ENCODE peak calls at places on chromosomes 1 and 21, in ten cellular contexts. One of them, this sample, is unnamed.
A peak's percentile ranks its signal among the peaks of the same experiment; 100 is the strongest.

GRCh38 chr21:44783023-44783696 is 18.5 kb downstream of the UBE2G2 start:
- DNase-seq in left ventricle myocardium inferior: no peak
- DNase-seq in cardiac muscle cell: no peak
- DNase-seq in SK-N-SH: no peak
- DNase-seq in tibial artery: no peak
- DNase-seq in brain microvascular endothelial cell: no peak
- DNase-seq in upper lobe of right lung: no peak
- DNase-seq in BJ: no peak
- DNase-seq in fibroblast of the aortic adventitia: no peak
- DNase-seq in left lung: no peak
- DNase-seq in this sample: no peak

GRCh38 chr1:63969461-63969893 is 195.7 kb downstream of the ROR1 start:
- DNase-seq in cardiac muscle cell: no peak
- DNase-seq in left lung: no peak
- DNase-seq in left ventricle myocardium inferior: no peak
- DNase-seq in tibial artery: no peak
- DNase-seq in BJ: no peak
- DNase-seq in SK-N-SH: no peak
- DNase-seq in brain microvascular endothelial cell: no peak
- DNase-seq in upper lobe of right lung: no peak
- DNase-seq in fibroblast of the aortic adventitia: no peak
- DNase-seq in this sample: no peak

GRCh38 chr1:161158316-161159016 is 834 bp upstream of the USP21 start:
- DNase-seq in SK-N-SH: no peak
- DNase-seq in left ventricle myocardium inferior: no peak
- DNase-seq in tibial artery: peak; percentile 27
- DNase-seq in brain microvascular endothelial cell: no peak
- DNase-seq in left lung: no peak
- DNase-seq in fibroblast of the aortic adventitia: no peak
- DNase-seq in cardiac muscle cell: no peak
- DNase-seq in BJ: no peak
- DNase-seq in upper lobe of right lung: no peak
- DNase-seq in this sample: no peak

GRCh38 chr1:38817958-38818705 is 41.4 kb downstream of the RRAGC start:
- DNase-seq in brain microvascular endothelial cell: no peak
- DNase-seq in fibroblast of the aortic adventitia: no peak
- DNase-seq in left lung: peak; percentile 92
- DNase-seq in BJ: no peak
- DNase-seq in cardiac muscle cell: peak; percentile 78
- DNase-seq in upper lobe of right lung: no peak
- DNase-seq in left ventricle myocardium inferior: no peak
- DNase-seq in tibial artery: no peak
- DNase-seq in SK-N-SH: peak; percentile 94
- DNase-seq in this sample: peak; percentile 24

GRCh38 chr1:26353976-26354820 is at the start of gene CRYBG2:
- DNase-seq in tibial artery: no peak
- DNase-seq in upper lobe of right lung: peak; percentile 79
- DNase-seq in brain microvascular endothelial cell: no peak
- DNase-seq in left lung: peak; percentile 82
- DNase-seq in SK-N-SH: no peak
- DNase-seq in cardiac muscle cell: no peak
- DNase-seq in left ventricle myocardium inferior: no peak
- DNase-seq in fibroblast of the aortic adventitia: no peak
- DNase-seq in BJ: no peak
- DNase-seq in this sample: no peak

GRCh38 chr1:74771913-74772515 is 39.1 kb downstream of the TYW3 start:
- DNase-seq in SK-N-SH: peak; percentile 7
- DNase-seq in fibroblast of the aortic adventitia: peak; percentile 65
- DNase-seq in upper lobe of right lung: no peak
- DNase-seq in cardiac muscle cell: peak; percentile 70
- DNase-seq in left ventricle myocardium inferior: no peak
- DNase-seq in brain microvascular endothelial cell: peak; percentile 53
- DNase-seq in BJ: peak; percentile 5
- DNase-seq in left lung: no peak
- DNase-seq in tibial artery: no peak
- DNase-seq in this sample: no peak

GRCh38 chr1:205373022-205373421 is 16.3 kb upstream of the KLHDC8A start:
- DNase-seq in brain microvascular endothelial cell: no peak
- DNase-seq in BJ: no peak
- DNase-seq in fibroblast of the aortic adventitia: peak; percentile 22
- DNase-seq in cardiac muscle cell: no peak
- DNase-seq in upper lobe of right lung: no peak
- DNase-seq in SK-N-SH: no peak
- DNase-seq in left lung: no peak
- DNase-seq in tibial artery: no peak
- DNase-seq in left ventricle myocardium inferior: no peak
- DNase-seq in this sample: no peak

GRCh38 chr1:208240698-208241355 is 3.4 kb downstream of the PLXNA2 start:
- DNase-seq in cardiac muscle cell: no peak
- DNase-seq in left ventricle myocardium inferior: no peak
- DNase-seq in fibroblast of the aortic adventitia: no peak
- DNase-seq in brain microvascular endothelial cell: no peak
- DNase-seq in SK-N-SH: no peak
- DNase-seq in left lung: no peak
- DNase-seq in BJ: no peak
- DNase-seq in upper lobe of right lung: no peak
- DNase-seq in tibial artery: no peak
- DNase-seq in this sample: no peak

GRCh38 chr1:4027492-4028138 is 127.5 kb upstream of the C1orf174 start:
- DNase-seq in BJ: no peak
- DNase-seq in upper lobe of right lung: no peak
- DNase-seq in left lung: peak; percentile 25
- DNase-seq in brain microvascular endothelial cell: no peak
- DNase-seq in tibial artery: no peak
- DNase-seq in fibroblast of the aortic adventitia: no peak
- DNase-seq in cardiac muscle cell: no peak
- DNase-seq in SK-N-SH: no peak
- DNase-seq in left ventricle myocardium inferior: no peak
- DNase-seq in this sample: no peak

GRCh38 chr1:57551476-57551875 is 127.6 kb upstream of the DAB1 start:
- DNase-seq in cardiac muscle cell: no peak
- DNase-seq in tibial artery: no peak
- DNase-seq in fibroblast of the aortic adventitia: no peak
- DNase-seq in upper lobe of right lung: no peak
- DNase-seq in brain microvascular endothelial cell: no peak
- DNase-seq in left lung: no peak
- DNase-seq in BJ: no peak
- DNase-seq in left ventricle myocardium inferior: no peak
- DNase-seq in SK-N-SH: no peak
- DNase-seq in this sample: no peak

GRCh38 chr1:175080030-175080429 is 12.4 kb downstream of the TNN start:
- DNase-seq in cardiac muscle cell: no peak
- DNase-seq in BJ: no peak
- DNase-seq in SK-N-SH: no peak
- DNase-seq in brain microvascular endothelial cell: no peak
- DNase-seq in fibroblast of the aortic adventitia: no peak
- DNase-seq in left ventricle myocardium inferior: no peak
- DNase-seq in upper lobe of right lung: no peak
- DNase-seq in left lung: no peak
- DNase-seq in tibial artery: no peak
- DNase-seq in this sample: no peak

GRCh38 chr1:233244183-233244582 is 51.3 kb downstream of the PCNX2 start:
- DNase-seq in left lung: no peak
- DNase-seq in upper lobe of right lung: no peak
- DNase-seq in cardiac muscle cell: no peak
- DNase-seq in brain microvascular endothelial cell: no peak
- DNase-seq in fibroblast of the aortic adventitia: peak; percentile 45
- DNase-seq in left ventricle myocardium inferior: no peak
- DNase-seq in BJ: peak; percentile 49
- DNase-seq in tibial artery: no peak
- DNase-seq in SK-N-SH: no peak
- DNase-seq in this sample: peak; percentile 19

GRCh38 chr1:166839600-166840308 is 479 bp downstream of the POGK start:
- DNase-seq in SK-N-SH: peak; percentile 81
- DNase-seq in BJ: no peak
- DNase-seq in tibial artery: peak; percentile 74
- DNase-seq in left lung: peak; percentile 92
- DNase-seq in left ventricle myocardium inferior: peak; percentile 61
- DNase-seq in fibroblast of the aortic adventitia: peak; percentile 11
- DNase-seq in upper lobe of right lung: peak; percentile 88
- DNase-seq in brain microvascular endothelial cell: no peak
- DNase-seq in cardiac muscle cell: peak; percentile 75
- DNase-seq in this sample: peak; percentile 72

GRCh38 chr1:5551274-5551966 is 440.8 kb downstream of the NPHP4 start:
- DNase-seq in left ventricle myocardium inferior: no peak
- DNase-seq in brain microvascular endothelial cell: no peak
- DNase-seq in BJ: no peak
- DNase-seq in fibroblast of the aortic adventitia: no peak
- DNase-seq in left lung: no peak
- DNase-seq in upper lobe of right lung: no peak
- DNase-seq in cardiac muscle cell: no peak
- DNase-seq in tibial artery: no peak
- DNase-seq in SK-N-SH: no peak
- DNase-seq in this sample: no peak

GRCh38 chr1:233216009-233216408 is 79.5 kb downstream of the PCNX2 start:
- DNase-seq in brain microvascular endothelial cell: no peak
- DNase-seq in cardiac muscle cell: no peak
- DNase-seq in fibroblast of the aortic adventitia: no peak
- DNase-seq in left ventricle myocardium inferior: no peak
- DNase-seq in tibial artery: no peak
- DNase-seq in BJ: no peak
- DNase-seq in upper lobe of right lung: no peak
- DNase-seq in SK-N-SH: no peak
- DNase-seq in left lung: no peak
- DNase-seq in this sample: no peak

GRCh38 chr1:15747378-15747777 is 5.1 kb downstream of the TMEM82 start:
- DNase-seq in SK-N-SH: no peak
- DNase-seq in left ventricle myocardium inferior: no peak
- DNase-seq in BJ: no peak
- DNase-seq in left lung: no peak
- DNase-seq in upper lobe of right lung: no peak
- DNase-seq in cardiac muscle cell: peak; percentile 75
- DNase-seq in brain microvascular endothelial cell: no peak
- DNase-seq in fibroblast of the aortic adventitia: no peak
- DNase-seq in tibial artery: no peak
- DNase-seq in this sample: no peak

GRCh38 chr1:22527555-22528296 is 35.6 kb upstream of the EPHA8 start:
- DNase-seq in SK-N-SH: peak; percentile 71
- DNase-seq in tibial artery: peak; percentile 33
- DNase-seq in cardiac muscle cell: peak; percentile 44
- DNase-seq in brain microvascular endothelial cell: no peak
- DNase-seq in upper lobe of right lung: no peak
- DNase-seq in BJ: no peak
- DNase-seq in fibroblast of the aortic adventitia: peak; percentile 10
- DNase-seq in left lung: no peak
- DNase-seq in left ventricle myocardium inferior: no peak
- DNase-seq in this sample: no peak

GRCh38 chr1:12040457-12041051 is 21.3 kb downstream of the MIIP start:
- DNase-seq in BJ: peak; percentile 18
- DNase-seq in SK-N-SH: no peak
- DNase-seq in tibial artery: no peak
- DNase-seq in left ventricle myocardium inferior: no peak
- DNase-seq in fibroblast of the aortic adventitia: peak; percentile 95
- DNase-seq in brain microvascular endothelial cell: peak; percentile 36
- DNase-seq in cardiac muscle cell: no peak
- DNase-seq in upper lobe of right lung: no peak
- DNase-seq in left lung: peak; percentile 42
- DNase-seq in this sample: peak; percentile 73
- H3K4me3 ChIP-seq in BJ: no peak overlapping the region
- H3K4me3 ChIP-seq in SK-N-SH: no peak overlapping the region
- H3K4me3 ChIP-seq in tibial artery: no peak overlapping the region
- H3K4me3 ChIP-seq in left ventricle myocardium inferior: no peak overlapping the region
- H3K4me3 ChIP-seq in fibroblast of the aortic adventitia: no peak overlapping the region
- H3K4me3 ChIP-seq in brain microvascular endothelial cell: no peak overlapping the region
- H3K4me3 ChIP-seq in cardiac muscle cell: no peak overlapping the region
- H3K4me3 ChIP-seq in upper lobe of right lung: no peak overlapping the region
- H3K4me3 ChIP-seq in left lung: no peak overlapping the region
- H3K4me3 ChIP-seq in this sample: no peak overlapping the region

GRCh38 chr1:47231314-47232186 is 475 bp downstream of the TAL1 start:
- DNase-seq in upper lobe of right lung: no peak
- DNase-seq in SK-N-SH: peak; percentile 72
- DNase-seq in cardiac muscle cell: peak; percentile 44
- DNase-seq in left lung: no peak
- DNase-seq in brain microvascular endothelial cell: peak; percentile 14
- DNase-seq in fibroblast of the aortic adventitia: peak; percentile 59
- DNase-seq in BJ: no peak
- DNase-seq in left ventricle myocardium inferior: no peak
- DNase-seq in tibial artery: no peak
- DNase-seq in this sample: peak; percentile 18

GRCh38 chr1:47230692-47231313 is 1.2 kb downstream of the TAL1 start:
- DNase-seq in tibial artery: no peak
- DNase-seq in SK-N-SH: peak; percentile 65
- DNase-seq in left ventricle myocardium inferior: no peak
- DNase-seq in fibroblast of the aortic adventitia: no peak
- DNase-seq in brain microvascular endothelial cell: no peak
- DNase-seq in left lung: peak; percentile 77
- DNase-seq in cardiac muscle cell: peak; percentile 53
- DNase-seq in BJ: no peak
- DNase-seq in upper lobe of right lung: no peak
- DNase-seq in this sample: no peak

GRCh38 chr1:47229031-47229831 is 2.8 kb downstream of the TAL1 start:
- DNase-seq in left ventricle myocardium inferior: no peak
- DNase-seq in left lung: no peak
- DNase-seq in BJ: no peak
- DNase-seq in fibroblast of the aortic adventitia: no peak
- DNase-seq in cardiac muscle cell: no peak
- DNase-seq in tibial artery: peak; percentile 64
- DNase-seq in brain microvascular endothelial cell: no peak
- DNase-seq in upper lobe of right lung: no peak
- DNase-seq in SK-N-SH: no peak
- DNase-seq in this sample: no peak

GRCh38 chr1:47228644-47229030 is 3.4 kb downstream of the TAL1 start:
- DNase-seq in cardiac muscle cell: no peak
- DNase-seq in fibroblast of the aortic adventitia: no peak
- DNase-seq in SK-N-SH: no peak
- DNase-seq in upper lobe of right lung: no peak
- DNase-seq in left ventricle myocardium inferior: peak; percentile 36
- DNase-seq in tibial artery: no peak
- DNase-seq in left lung: no peak
- DNase-seq in brain microvascular endothelial cell: no peak
- DNase-seq in BJ: no peak
- DNase-seq in this sample: no peak

GRCh38 chr1:47229884-47230691 is 1.9 kb downstream of the TAL1 start:
- DNase-seq in fibroblast of the aortic adventitia: peak; percentile 17
- DNase-seq in left lung: no peak
- DNase-seq in left ventricle myocardium inferior: no peak
- DNase-seq in cardiac muscle cell: no peak
- DNase-seq in tibial artery: no peak
- DNase-seq in BJ: no peak
- DNase-seq in brain microvascular endothelial cell: no peak
- DNase-seq in SK-N-SH: no peak
- DNase-seq in upper lobe of right lung: no peak
- DNase-seq in this sample: no peak
- H3K4me3 ChIP-seq in fibroblast of the aortic adventitia: no peak overlapping the region
- H3K4me3 ChIP-seq in left lung: peak overlapping the region; percentile 18
- H3K4me3 ChIP-seq in left ventricle myocardium inferior: peak overlapping the region; percentile 68
- H3K4me3 ChIP-seq in cardiac muscle cell: no peak overlapping the region
- H3K4me3 ChIP-seq in tibial artery: peak overlapping the region; percentile 28
- H3K4me3 ChIP-seq in BJ: no peak overlapping the region
- H3K4me3 ChIP-seq in brain microvascular endothelial cell: no peak overlapping the region
- H3K4me3 ChIP-seq in SK-N-SH: no peak overlapping the region
- H3K4me3 ChIP-seq in upper lobe of right lung: peak overlapping the region; percentile 41
- H3K4me3 ChIP-seq in this sample: no peak overlapping the region

GRCh38 chr1:52554267-52554640 is 1.4 kb upstream of the TUT4 start:
- DNase-seq in cardiac muscle cell: peak; percentile 7
- DNase-seq in fibroblast of the aortic adventitia: no peak
- DNase-seq in brain microvascular endothelial cell: no peak
- DNase-seq in upper lobe of right lung: no peak
- DNase-seq in left lung: no peak
- DNase-seq in BJ: no peak
- DNase-seq in tibial artery: no peak
- DNase-seq in SK-N-SH: no peak
- DNase-seq in left ventricle myocardium inferior: no peak
- DNase-seq in this sample: no peak
- H3K4me3 ChIP-seq in cardiac muscle cell: peak overlapping the region; percentile 87
- H3K4me3 ChIP-seq in fibroblast of the aortic adventitia: peak overlapping the region; percentile 85
- H3K4me3 ChIP-seq in brain microvascular endothelial cell: peak overlapping the region; percentile 80
- H3K4me3 ChIP-seq in upper lobe of right lung: peak overlapping the region; percentile 87
- H3K4me3 ChIP-seq in left lung: peak overlapping the region; percentile 96
- H3K4me3 ChIP-seq in BJ: peak overlapping the region; percentile 96
- H3K4me3 ChIP-seq in tibial artery: no peak overlapping the region
- H3K4me3 ChIP-seq in SK-N-SH: peak overlapping the region; percentile 95
- H3K4me3 ChIP-seq in left ventricle myocardium inferior: peak overlapping the region; percentile 98
- H3K4me3 ChIP-seq in this sample: peak overlapping the region; percentile 94

GRCh38 chr1:19645544-19646252 is 1.6 kb downstream of the NBL1 start:
- DNase-seq in BJ: no peak
- DNase-seq in cardiac muscle cell: no peak
- DNase-seq in left ventricle myocardium inferior: no peak
- DNase-seq in brain microvascular endothelial cell: no peak
- DNase-seq in left lung: no peak
- DNase-seq in upper lobe of right lung: peak; percentile 62
- DNase-seq in tibial artery: no peak
- DNase-seq in fibroblast of the aortic adventitia: peak; percentile 27
- DNase-seq in SK-N-SH: peak; percentile 83
- DNase-seq in this sample: peak; percentile 27
- H3K4me3 ChIP-seq in BJ: peak overlapping the region; percentile 63
- H3K4me3 ChIP-seq in cardiac muscle cell: no peak overlapping the region
- H3K4me3 ChIP-seq in left ventricle myocardium inferior: peak overlapping the region; percentile 87
- H3K4me3 ChIP-seq in brain microvascular endothelial cell: peak overlapping the region; percentile 87
- H3K4me3 ChIP-seq in left lung: peak overlapping the region; percentile 55
- H3K4me3 ChIP-seq in upper lobe of right lung: peak overlapping the region; percentile 66
- H3K4me3 ChIP-seq in tibial artery: peak overlapping the region; percentile 85
- H3K4me3 ChIP-seq in fibroblast of the aortic adventitia: peak overlapping the region; percentile 87
- H3K4me3 ChIP-seq in SK-N-SH: peak overlapping the region; percentile 66
- H3K4me3 ChIP-seq in this sample: peak overlapping the region; percentile 73